ENCODE peak calls at places on chromosomes 16 and 17, in six cellular contexts. One of them, this sample, is unnamed.
A peak's percentile ranks its signal among the peaks of the same experiment; 100 is the strongest.

GRCh38 chr16:10541396-10541795 is 39.0 kb downstream of the EMP2 start:
- ATAC-seq in omental fat pad: no peak
- ATAC-seq in Right ventricle myocardium inferior: peak; percentile 70
- ATAC-seq in right lobe of liver: no peak
- ATAC-seq in naive thymus-derived CD4-positive, alpha-beta T cell: no peak
- ATAC-seq in esophagus mucosa: no peak
- ATAC-seq in this sample: peak; percentile 49

GRCh38 chr17:2176484-2177175 is 121.7 kb downstream of the HIC1 start:
- ATAC-seq in omental fat pad: no peak
- ATAC-seq in naive thymus-derived CD4-positive, alpha-beta T cell: no peak
- ATAC-seq in esophagus mucosa: no peak
- ATAC-seq in Right ventricle myocardium inferior: no peak
- ATAC-seq in right lobe of liver: no peak
- ATAC-seq in this sample: no peak

GRCh38 chr16:1326946-1327618 is 6.4 kb upstream of the BAIAP3 start:
- ATAC-seq in esophagus mucosa: no peak
- ATAC-seq in Right ventricle myocardium inferior: no peak
- ATAC-seq in omental fat pad: no peak
- ATAC-seq in naive thymus-derived CD4-positive, alpha-beta T cell: no peak
- ATAC-seq in right lobe of liver: no peak
- ATAC-seq in this sample: no peak

GRCh38 chr17:78204387-78205123 is 9.5 kb upstream of the BIRC5 start:
- ATAC-seq in esophagus mucosa: no peak
- ATAC-seq in omental fat pad: no peak
- ATAC-seq in naive thymus-derived CD4-positive, alpha-beta T cell: no peak
- ATAC-seq in right lobe of liver: peak; percentile 7
- ATAC-seq in Right ventricle myocardium inferior: no peak
- ATAC-seq in this sample: no peak

GRCh38 chr16:70496513-70496912 is 26.8 kb downstream of the COG4 start:
- ATAC-seq in naive thymus-derived CD4-positive, alpha-beta T cell: no peak
- ATAC-seq in right lobe of liver: no peak
- ATAC-seq in omental fat pad: no peak
- ATAC-seq in esophagus mucosa: no peak
- ATAC-seq in Right ventricle myocardium inferior: no peak
- ATAC-seq in this sample: no peak

GRCh38 chr17:32102172-32102571 is 40.1 kb upstream of the RHOT1 start:
- ATAC-seq in omental fat pad: no peak
- ATAC-seq in esophagus mucosa: no peak
- ATAC-seq in right lobe of liver: no peak
- ATAC-seq in naive thymus-derived CD4-positive, alpha-beta T cell: no peak
- ATAC-seq in Right ventricle myocardium inferior: no peak
- ATAC-seq in this sample: no peak

GRCh38 chr17:78889525-78889924 is 13.5 kb downstream of the CEP295NL start:
- ATAC-seq in right lobe of liver: no peak
- ATAC-seq in omental fat pad: no peak
- ATAC-seq in esophagus mucosa: no peak
- ATAC-seq in Right ventricle myocardium inferior: no peak
- ATAC-seq in naive thymus-derived CD4-positive, alpha-beta T cell: peak; percentile 68
- ATAC-seq in this sample: no peak

GRCh38 chr17:6797718-6798351 is 21.8 kb downstream of the FBXO39 start:
- ATAC-seq in right lobe of liver: peak; percentile 83
- ATAC-seq in omental fat pad: no peak
- ATAC-seq in naive thymus-derived CD4-positive, alpha-beta T cell: no peak
- ATAC-seq in Right ventricle myocardium inferior: no peak
- ATAC-seq in esophagus mucosa: peak; percentile 62
- ATAC-seq in this sample: no peak

GRCh38 chr16:1762879-1763520 is 8.3 kb downstream of the NME3 start:
- ATAC-seq in right lobe of liver: no peak
- ATAC-seq in Right ventricle myocardium inferior: no peak
- ATAC-seq in naive thymus-derived CD4-positive, alpha-beta T cell: no peak
- ATAC-seq in omental fat pad: no peak
- ATAC-seq in esophagus mucosa: peak; percentile 1
- ATAC-seq in this sample: no peak

GRCh38 chr16:66858740-66859396 is 14.7 kb downstream of the CA7 start:
- ATAC-seq in right lobe of liver: peak; percentile 56
- ATAC-seq in omental fat pad: no peak
- ATAC-seq in Right ventricle myocardium inferior: peak; percentile 76
- ATAC-seq in naive thymus-derived CD4-positive, alpha-beta T cell: no peak
- ATAC-seq in esophagus mucosa: peak; percentile 50
- ATAC-seq in this sample: no peak

GRCh38 chr17:82078433-82078832 is 12.8 kb upstream of the DUS1L start:
- ATAC-seq in right lobe of liver: no peak
- ATAC-seq in Right ventricle myocardium inferior: no peak
- ATAC-seq in omental fat pad: no peak
- ATAC-seq in esophagus mucosa: no peak
- ATAC-seq in naive thymus-derived CD4-positive, alpha-beta T cell: no peak
- ATAC-seq in this sample: no peak

GRCh38 chr17:46135879-46136562 is 57.2 kb downstream of the KANSL1 start:
- ATAC-seq in Right ventricle myocardium inferior: no peak
- ATAC-seq in naive thymus-derived CD4-positive, alpha-beta T cell: no peak
- ATAC-seq in omental fat pad: no peak
- ATAC-seq in right lobe of liver: no peak
- ATAC-seq in esophagus mucosa: no peak
- ATAC-seq in this sample: no peak

GRCh38 chr17:58020401-58020800 is 13.4 kb upstream of the SRSF1 start:
- ATAC-seq in right lobe of liver: no peak
- ATAC-seq in Right ventricle myocardium inferior: no peak
- ATAC-seq in naive thymus-derived CD4-positive, alpha-beta T cell: no peak
- ATAC-seq in omental fat pad: no peak
- ATAC-seq in esophagus mucosa: no peak
- ATAC-seq in this sample: no peak

GRCh38 chr17:74776990-74777389 is 845 bp upstream of the NAT9 start:
- ATAC-seq in right lobe of liver: no peak
- ATAC-seq in Right ventricle myocardium inferior: no peak
- ATAC-seq in naive thymus-derived CD4-positive, alpha-beta T cell: no peak
- ATAC-seq in esophagus mucosa: no peak
- ATAC-seq in omental fat pad: no peak
- ATAC-seq in this sample: no peak

GRCh38 chr17:38589462-38590114 is 16.2 kb downstream of the SRCIN1 start:
- ATAC-seq in right lobe of liver: no peak
- ATAC-seq in Right ventricle myocardium inferior: no peak
- ATAC-seq in omental fat pad: no peak
- ATAC-seq in esophagus mucosa: no peak
- ATAC-seq in naive thymus-derived CD4-positive, alpha-beta T cell: no peak
- ATAC-seq in this sample: no peak

GRCh38 chr16:49337814-49338350 is 35.7 kb upstream of the C16orf78 start:
- ATAC-seq in right lobe of liver: no peak
- ATAC-seq in Right ventricle myocardium inferior: no peak
- ATAC-seq in omental fat pad: no peak
- ATAC-seq in esophagus mucosa: no peak
- ATAC-seq in naive thymus-derived CD4-positive, alpha-beta T cell: no peak
- ATAC-seq in this sample: no peak

GRCh38 chr16:89562027-89562599 is 1.6 kb downstream of the RPL13 start:
- ATAC-seq in omental fat pad: no peak
- ATAC-seq in Right ventricle myocardium inferior: no peak
- ATAC-seq in esophagus mucosa: peak; percentile 1
- ATAC-seq in naive thymus-derived CD4-positive, alpha-beta T cell: no peak
- ATAC-seq in right lobe of liver: no peak
- ATAC-seq in this sample: no peak

GRCh38 chr17:59093702-59094231 is 12.9 kb downstream of the TRIM37 start:
- ATAC-seq in Right ventricle myocardium inferior: peak; percentile 70
- ATAC-seq in naive thymus-derived CD4-positive, alpha-beta T cell: no peak
- ATAC-seq in right lobe of liver: no peak
- ATAC-seq in esophagus mucosa: no peak
- ATAC-seq in omental fat pad: peak; percentile 84
- ATAC-seq in this sample: peak; percentile 60

GRCh38 chr16:70809392-70810060 is 8.6 kb upstream of the VAC14 start:
- ATAC-seq in right lobe of liver: no peak
- ATAC-seq in esophagus mucosa: no peak
- ATAC-seq in Right ventricle myocardium inferior: no peak
- ATAC-seq in omental fat pad: no peak
- ATAC-seq in naive thymus-derived CD4-positive, alpha-beta T cell: no peak
- ATAC-seq in this sample: no peak

GRCh38 chr16:51374346-51374745 is 223.3 kb upstream of the SALL1 start:
- ATAC-seq in right lobe of liver: no peak
- ATAC-seq in omental fat pad: no peak
- ATAC-seq in naive thymus-derived CD4-positive, alpha-beta T cell: no peak
- ATAC-seq in Right ventricle myocardium inferior: no peak
- ATAC-seq in esophagus mucosa: no peak
- ATAC-seq in this sample: no peak

GRCh38 chr17:75504347-75505151 is 10.8 kb downstream of the CASKIN2 start:
- ATAC-seq in Right ventricle myocardium inferior: no peak
- ATAC-seq in naive thymus-derived CD4-positive, alpha-beta T cell: peak; percentile 73
- ATAC-seq in omental fat pad: no peak
- ATAC-seq in right lobe of liver: peak; percentile 78
- ATAC-seq in esophagus mucosa: peak; percentile 33
- ATAC-seq in this sample: no peak

GRCh38 chr16:4795181-4795827 is at the start of gene SMIM22:
- ATAC-seq in naive thymus-derived CD4-positive, alpha-beta T cell: no peak
- ATAC-seq in Right ventricle myocardium inferior: no peak
- ATAC-seq in esophagus mucosa: peak; percentile 44
- ATAC-seq in right lobe of liver: peak; percentile 8
- ATAC-seq in omental fat pad: no peak
- ATAC-seq in this sample: no peak

This sample was measured in gastroesophageal sphincter.